ENCODE peak calls at places on chromosomes 2 and 18, in eight cellular contexts. O, J, K, V, I, Q, M and Y are unnamed samples. For H3K9me3, the result is how much of the 10 kb centered on the place peaks cover.

GRCh38 chr2:108607706-108608301 is 73.5 kb downstream of the LIMS1 start:
- DNase-seq in O (peak), J (no peak), K (peak), V (no peak), I (peak), Q (no peak), M (no peak), Y (no peak)

GRCh38 chr2:129758461-129759185 is 220.8 kb upstream of the RAB6C start:
- DNase-seq in O (no peak), J (no peak), K (no peak), V (no peak), I (no peak), Q (no peak), M (no peak), Y (no peak)

GRCh38 chr2:237630216-237631000 is 3.0 kb downstream of the LRRFIP1 start:
- DNase-seq in O (no peak), J (no peak), K (no peak), V (no peak), I (no peak), Q (no peak), M (no peak), Y (no peak)

GRCh38 chr2:169362346-169363026 is at the start of gene LRP2:
- DNase-seq in O (no peak), J (peak), K (peak), V (peak), I (no peak), Q (peak), M (no peak), Y (peak)

GRCh38 chr2:104850322-104851184 is 3.4 kb upstream of the POU3F3 start:
- DNase-seq in O (no peak), J (no peak), K (no peak), V (no peak), I (no peak), Q (no peak), M (no peak), Y (no peak)

GRCh38 chr2:181037922-181038321 is 57.5 kb downstream of the UBE2E3 start:
- DNase-seq in O (peak), J (peak), K (no peak), V (no peak), I (no peak), Q (no peak), M (no peak), Y (no peak)

GRCh38 chr2:59019551-59020164 is 778.5 kb upstream of the FANCL start:
- DNase-seq in O (no peak), J (no peak), K (no peak), V (no peak), I (no peak), Q (no peak), M (no peak), Y (no peak)

GRCh38 chr18:7898181-7898580 is 331.1 kb downstream of the PTPRM start:
- DNase-seq in O (no peak), J (no peak), K (no peak), V (no peak), I (no peak), Q (no peak), M (no peak), Y (no peak)

GRCh38 chr2:64456298-64456697 is 2.3 kb downstream of the LGALSL start:
- DNase-seq in O (no peak), J (no peak), K (no peak), V (no peak), I (no peak), Q (no peak), M (no peak), Y (no peak)

GRCh38 chr2:162343824-162344616 is at the start of gene GCA:
- DNase-seq in O (peak), J (peak), K (peak), V (peak), I (peak), Q (peak), M (peak), Y (peak)

GRCh38 chr2:67255933-67256615 is 141.1 kb upstream of the ETAA1 start:
- DNase-seq in O (peak), J (peak), K (no peak), V (no peak), I (no peak), Q (no peak), M (no peak), Y (no peak)

GRCh38 chr2:99811544-99811943 is 321.7 kb upstream of the REV1 start:
- DNase-seq in O (peak), J (peak), K (no peak), V (no peak), I (no peak), Q (no peak), M (no peak), Y (no peak)

GRCh38 chr2:219045937-219046550 is 4.7 kb upstream of the CFAP65 start:
- DNase-seq in O (peak), J (peak), K (no peak), V (no peak), I (no peak), Q (peak), M (no peak), Y (no peak)

GRCh38 chr2:239678186-239678490 is 277.3 kb upstream of the HDAC4 start:
- DNase-seq in O (no peak), J (no peak), K (no peak), V (no peak), I (no peak), Q (no peak), M (no peak), Y (no peak)

GRCh38 chr2:130759906-130760753 is 4.8 kb downstream of the AMER3 start:
- DNase-seq in O (no peak), J (peak), K (no peak), V (no peak), I (no peak), Q (no peak), M (no peak), Y (no peak)

GRCh38 chr18:63003899-63004298 is 288.6 kb downstream of the PHLPP1 start:
- DNase-seq in O (no peak), J (no peak), K (no peak), V (no peak), I (no peak), Q (no peak), M (no peak), Y (no peak)

GRCh38 chr18:634551-635045 is 22.9 kb upstream of the TYMS start:
- DNase-seq in O (no peak), J (peak), K (no peak), V (no peak), I (no peak), Q (no peak), M (no peak), Y (no peak)

DNA sequence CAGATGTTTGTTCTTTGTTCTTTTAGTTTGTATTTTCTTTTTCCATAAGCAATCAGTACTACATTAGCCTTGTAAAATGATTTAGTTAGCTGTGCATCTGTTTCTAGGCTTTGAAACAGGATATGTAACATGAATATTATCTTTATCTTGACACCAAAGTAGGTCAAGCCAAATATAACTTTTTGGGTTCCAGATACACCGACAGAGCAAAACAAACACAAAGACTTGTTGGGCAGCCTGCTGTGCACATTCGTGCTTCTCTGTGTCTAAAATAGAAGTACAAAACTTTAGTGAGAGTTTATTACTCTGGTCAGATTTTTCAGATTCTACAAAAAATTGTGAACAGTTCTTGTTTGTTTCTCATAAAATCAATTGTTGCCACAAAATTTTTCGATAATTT is 1059.3 kb upstream of the GYPC start:
- DNase-seq in O (no peak), J (no peak), K (no peak), V (no peak), I (no peak), Q (no peak), M (no peak), Y (no peak)
- H3K9me3 ChIP-seq in O (under half), J (under half), K (under half), V (under half), I (under half), Q (under half), M (under half), Y (under half)

DNA sequence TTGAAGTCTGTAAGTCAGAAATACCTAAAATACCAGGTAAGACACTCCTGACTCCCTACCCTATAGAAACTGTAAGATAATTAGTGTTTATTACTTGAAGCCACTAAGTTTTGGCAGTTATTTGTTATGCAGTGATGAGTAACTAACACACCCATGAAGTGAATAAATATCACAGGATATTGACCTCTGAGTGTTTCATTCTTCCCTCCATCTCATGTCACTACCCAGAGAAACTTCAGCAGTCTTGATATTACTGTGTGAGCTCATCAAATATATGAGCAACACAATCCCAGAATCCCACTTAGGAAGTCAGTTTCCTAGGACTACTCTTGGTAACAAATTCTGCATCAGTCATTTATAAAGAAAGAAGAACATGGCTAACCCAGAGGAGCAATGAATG is 529.7 kb downstream of the FBXO15 start:
- DNase-seq in O (no peak), J (peak), K (no peak), V (no peak), I (no peak), Q (no peak), M (no peak), Y (no peak)
- H3K9me3 ChIP-seq in O (under half), J (under half), K (under half), V (under half), I (under half), Q (under half), M (under half), Y (under half)

GRCh38 chr2:56784046-56784445 is 600.3 kb downstream of the CCDC85A start:
- DNase-seq in O (no peak), J (no peak), K (no peak), V (no peak), I (no peak), Q (no peak), M (no peak), Y (no peak)
- H3K9me3 ChIP-seq in O (under half), J (under half), K (under half), V (under half), I (under half), Q (under half), M (under half), Y (under half)

DNA sequence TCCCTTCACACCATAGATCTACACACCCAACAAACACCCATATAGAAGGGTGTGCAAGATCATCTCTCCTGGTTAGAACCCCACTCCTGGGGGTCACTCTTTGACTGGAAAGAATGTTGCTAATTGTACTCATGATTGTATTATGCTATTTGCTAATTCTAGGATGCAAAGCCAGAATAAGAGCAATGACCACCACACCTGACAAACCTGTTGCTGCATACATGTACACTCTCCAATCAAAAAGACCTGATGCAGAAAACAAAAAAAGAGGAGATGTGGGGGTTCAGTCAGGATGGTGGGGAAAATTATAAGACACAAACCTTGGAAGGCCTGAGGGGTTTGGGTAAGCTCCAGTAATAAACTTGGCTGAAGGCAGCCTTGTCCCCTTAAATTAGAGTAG is 36.9 kb upstream of the PDK1 start:
- DNase-seq in O (no peak), J (no peak), K (no peak), V (no peak), I (no peak), Q (no peak), M (no peak), Y (no peak)
- H3K9me3 ChIP-seq in O (under half), J (under half), K (under half), V (under half), I (under half), Q (under half), M (under half), Y (under half)